ENCODE peak calls at places on chromosomes 7 and 10, in six cellular contexts. P is Panc1, T is spleen, Y is hepatocyte, W is trophoblast cell, C is heart left ventricle. S is an unnamed sample. For H3K36me3, the result is how much of the 10 kb centered on the place peaks cover.

GRCh38 chr10:35821339-35821911 is 179.3 kb upstream of the FZD8 start:
- DNase-seq in P (no peak), T (no peak), Y (no peak), W (no peak), C (no peak), S (no peak)

GRCh38 chr7:72538147-72538546 is 126.0 kb upstream of the CALN1 start:
- DNase-seq in P (no peak), T (no peak), Y (no peak), W (no peak), C (no peak), S (no peak)

GRCh38 chr7:128405345-128406146 is 4.2 kb downstream of the IMPDH1 start:
- DNase-seq in P (no peak), T (peak), Y (peak), W (peak), C (peak), S (peak)

GRCh38 chr10:575312-576129 is 113.9 kb downstream of the DIP2C start:
- DNase-seq in P (no peak), T (no peak), Y (no peak), W (no peak), C (no peak), S (no peak)

GRCh38 chr10:97533888-97534287 is 35.2 kb downstream of the UBTD1 start:
- DNase-seq in P (no peak), T (no peak), Y (no peak), W (peak), C (no peak), S (no peak)

GRCh38 chr7:40922316-40922670 is 780.6 kb downstream of the INHBA start:
- DNase-seq in P (no peak), T (no peak), Y (no peak), W (peak), C (no peak), S (no peak)

GRCh38 chr7:107622429-107622828 is 38.2 kb upstream of the SLC26A4 start:
- DNase-seq in P (no peak), T (no peak), Y (peak), W (no peak), C (no peak), S (no peak)

GRCh38 chr7:73586911-73587310 is 8.5 kb upstream of the TBL2 start:
- DNase-seq in P (no peak), T (peak), Y (no peak), W (no peak), C (no peak), S (no peak)

GRCh38 chr10:114232777-114233176 is 6.3 kb upstream of the VWA2 start:
- DNase-seq in P (no peak), T (no peak), Y (no peak), W (no peak), C (no peak), S (no peak)

GRCh38 chr7:46282155-46282554 is 361.1 kb upstream of the IGFBP3 start:
- DNase-seq in P (no peak), T (no peak), Y (no peak), W (no peak), C (no peak), S (no peak)

GRCh38 chr10:110137142-110137545 is 70.3 kb upstream of the MXI1 start:
- DNase-seq in P (peak), T (no peak), Y (peak), W (peak), C (no peak), S (no peak)

GRCh38 chr10:87546971-87547413 is 42.3 kb downstream of the MINPP1 start:
- DNase-seq in P (peak), T (no peak), Y (no peak), W (no peak), C (no peak), S (no peak)

GRCh38 chr10:23868121-23868520 is 340.8 kb upstream of the KIAA1217 start:
- DNase-seq in P (no peak), T (no peak), Y (no peak), W (no peak), C (no peak), S (no peak)

GRCh38 chr10:114252883-114253282 is 13.8 kb downstream of the VWA2 start:
- DNase-seq in P (no peak), T (no peak), Y (no peak), W (no peak), C (no peak), S (no peak)

GRCh38 chr7:116142850-116143249 is 67.5 kb upstream of the TES start:
- DNase-seq in P (no peak), T (no peak), Y (no peak), W (no peak), C (no peak), S (no peak)

GRCh38 chr10:6721480-6721879 is 141.4 kb upstream of the PRKCQ start:
- DNase-seq in P (no peak), T (no peak), Y (peak), W (no peak), C (peak), S (no peak)

GRCh38 chr10:72353963-72354355 is 760 bp downstream of the DNAJB12 start:
- DNase-seq in P (no peak), T (peak), Y (peak), W (peak), C (peak), S (no peak)

GRCh38 chr7:115230882-115231508 is 309.1 kb downstream of the MDFIC start:
- DNase-seq in P (peak), T (no peak), Y (peak), W (peak), C (no peak), S (peak)

GRCh38 chr7:5230272-5231067 is 40.4 kb downstream of the WIPI2 start:
- DNase-seq in P (no peak), T (peak), Y (no peak), W (no peak), C (no peak), S (no peak)

GRCh38 chr7:149772236-149772820 is 1.1 kb downstream of the ZNF467 start:
- DNase-seq in P (no peak), T (peak), Y (peak), W (no peak), C (peak), S (no peak)

GRCh38 chr10:14570800-14571199 is 203.9 kb downstream of the FAM107B start:
- DNase-seq in P (no peak), T (no peak), Y (no peak), W (no peak), C (no peak), S (no peak)

GRCh38 chr10:14567421-14567820 is 207.3 kb downstream of the FAM107B start:
- DNase-seq in P (no peak), T (no peak), Y (no peak), W (no peak), C (no peak), S (no peak)

GRCh38 chr10:14571866-14572507 is 202.7 kb downstream of the FAM107B start:
- DNase-seq in P (no peak), T (peak), Y (peak), W (peak), C (no peak), S (peak)

GRCh38 chr10:14566498-14566897 is 208.2 kb downstream of the FAM107B start:
- DNase-seq in P (no peak), T (no peak), Y (no peak), W (no peak), C (no peak), S (no peak)

GRCh38 chr10:14569274-14570060 is 205.2 kb downstream of the FAM107B start:
- DNase-seq in P (no peak), T (peak), Y (no peak), W (no peak), C (no peak), S (no peak)
- H3K27ac ChIP-seq in P (no peak), T (peak), Y (peak), W (no peak), C (no peak), S (no peak)

GRCh38 chr7:105875505-105875904 is 894 bp downstream of the ATXN7L1 start:
- DNase-seq in P (no peak), T (no peak), Y (no peak), W (no peak), C (no peak), S (no peak)
- H3K4me3 ChIP-seq in P (peak), T (peak), Y (peak), W (no peak), C (peak), S (no peak)

GRCh38 chr7:94397721-94398120 is 3.0 kb downstream of the COL1A2 start:
- DNase-seq in P (no peak), T (no peak), Y (no peak), W (no peak), C (no peak), S (no peak)

GRCh38 chr7:94400022-94400421 is 5.3 kb downstream of the COL1A2 start:
- DNase-seq in P (no peak), T (no peak), Y (no peak), W (no peak), C (no peak), S (no peak)

GRCh38 chr7:94403546-94403945 is 8.9 kb downstream of the COL1A2 start:
- DNase-seq in P (no peak), T (no peak), Y (no peak), W (no peak), C (no peak), S (no peak)

GRCh38 chr7:94401411-94401810 is 6.7 kb downstream of the COL1A2 start:
- DNase-seq in P (no peak), T (no peak), Y (no peak), W (no peak), C (no peak), S (no peak)

GRCh38 chr7:94400643-94401042 is 5.9 kb downstream of the COL1A2 start:
- DNase-seq in P (no peak), T (no peak), Y (no peak), W (no peak), C (no peak), S (no peak)
- H3K36me3 ChIP-seq in P (under half), T (under half), Y (under half), W (under half), C (half or more), S (under half)

GRCh38 chr10:95248989-95249388 is 41.8 kb downstream of the PDLIM1 start:
- DNase-seq in P (no peak), T (no peak), Y (no peak), W (no peak), C (peak), S (peak)

GRCh38 chr10:95247200-95247880 is 43.5 kb downstream of the PDLIM1 start:
- DNase-seq in P (no peak), T (no peak), Y (no peak), W (peak), C (no peak), S (peak)

GRCh38 chr10:95247881-95248583 is 42.8 kb downstream of the PDLIM1 start:
- DNase-seq in P (no peak), T (no peak), Y (no peak), W (no peak), C (no peak), S (peak)

GRCh38 chr10:95245425-95246055 is 45.3 kb downstream of the PDLIM1 start:
- DNase-seq in P (no peak), T (no peak), Y (no peak), W (no peak), C (no peak), S (peak)

DNA sequence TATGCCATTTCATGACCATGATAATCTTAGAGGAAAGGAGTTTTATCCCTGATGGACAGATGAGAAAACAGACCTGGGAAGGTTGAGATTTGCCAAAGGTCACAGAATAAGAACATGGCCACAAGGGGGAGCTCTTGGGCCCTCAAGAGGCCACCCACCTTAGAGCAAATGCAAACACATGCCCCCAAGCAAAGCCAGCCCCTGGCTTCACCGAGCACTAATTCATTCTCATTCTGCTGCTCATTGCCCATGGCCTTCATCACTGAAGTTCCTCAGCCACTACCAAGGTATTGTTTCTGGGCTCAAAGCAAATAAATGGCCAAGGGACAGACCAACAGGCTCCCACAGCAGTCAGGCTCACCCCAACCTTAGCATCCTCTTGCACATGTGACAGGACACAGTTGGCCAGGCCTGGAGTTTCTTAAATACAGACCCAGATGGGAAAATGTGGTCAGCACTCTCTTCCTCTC is 44.2 kb downstream of the PDLIM1 start:
- DNase-seq in P (no peak), T (peak), Y (peak), W (peak), C (peak), S (peak)
- H3K27ac ChIP-seq in P (no peak), T (no peak), Y (peak), W (peak), C (no peak), S (no peak)